ENCODE peak calls at places on chromosomes 1 and 21, in seven cellular contexts. C is hepatocyte, F is AG04450, B is neuronal stem cell, G is HFF-Myc, K is left lung, A is kidney epithelial cell. Q is an unnamed sample.

GRCh38 chr1:54904476-54905048 is 17.6 kb upstream of the DHCR24 start:
- DNase-seq in C (no peak), F (peak; percentile 41), B (no peak), G (no peak), K (no peak), A (peak; percentile 97), Q (no peak)

GRCh38 chr1:58903450-58904298 is 119.8 kb upstream of the JUN start:
- DNase-seq in C (peak; percentile 95), F (peak; percentile 78), B (peak; percentile 56), G (no peak), K (peak; percentile 99), A (no peak), Q (peak; percentile 72)

GRCh38 chr1:178093958-178094751 is at the start of gene RASAL2:
- DNase-seq in C (peak; percentile 87), F (no peak), B (peak; percentile 83), G (no peak), K (peak; percentile 91), A (no peak), Q (peak; percentile 93)

GRCh38 chr1:17119076-17119743 is at the start of gene PADI2:
- DNase-seq in C (peak; percentile 91), F (no peak), B (peak; percentile 57), G (no peak), K (peak; percentile 95), A (no peak), Q (peak; percentile 89)

GRCh38 chr21:39030127-39030884 is 152.9 kb downstream of the PSMG1 start:
- DNase-seq in C (no peak), F (no peak), B (no peak), G (no peak), K (no peak), A (no peak), Q (no peak)

GRCh38 chr1:209659909-209660308 is 7.7 kb upstream of the LAMB3 start:
- DNase-seq in C (no peak), F (no peak), B (no peak), G (no peak), K (no peak), A (no peak), Q (peak; percentile 27)

GRCh38 chr1:72051538-72051937 is 230.8 kb downstream of the NEGR1 start:
- DNase-seq in C (peak; percentile 4), F (no peak), B (no peak), G (no peak), K (no peak), A (no peak), Q (no peak)

GRCh38 chr1:212867192-212867591 is 9.1 kb downstream of the FLVCR1 start:
- DNase-seq in C (no peak), F (no peak), B (no peak), G (no peak), K (no peak), A (no peak), Q (no peak)

GRCh38 chr1:248914982-248915381 is 8.9 kb downstream of the PGBD2 start:
- DNase-seq in C (no peak), F (no peak), B (no peak), G (no peak), K (no peak), A (no peak), Q (no peak)

GRCh38 chr1:42952353-42953001 is 6.2 kb downstream of the SLC2A1 start:
- DNase-seq in C (no peak), F (no peak), B (no peak), G (no peak), K (peak; percentile 15), A (no peak), Q (no peak)

GRCh38 chr1:245953876-245954660 is 553.0 kb downstream of the SMYD3 start:
- DNase-seq in C (no peak), F (no peak), B (no peak), G (no peak), K (no peak), A (no peak), Q (no peak)

GRCh38 chr1:182394055-182394775 is 2.6 kb upstream of the GLUL start:
- DNase-seq in C (no peak), F (no peak), B (no peak), G (no peak), K (no peak), A (no peak), Q (no peak)

GRCh38 chr1:63731117-63732043 is 42.4 kb upstream of the ROR1 start:
- DNase-seq in C (peak; percentile 47), F (peak; percentile 63), B (no peak), G (peak; percentile 98), K (no peak), A (peak; percentile 97), Q (no peak)

GRCh38 chr1:224433041-224433670 is 1.4 kb downstream of the WDR26 start:
- DNase-seq in C (peak; percentile 15), F (no peak), B (peak; percentile 18), G (no peak), K (peak; percentile 78), A (no peak), Q (peak; percentile 39)

GRCh38 chr1:94156226-94156625 is 35.3 kb upstream of the ABCA4 start:
- DNase-seq in C (no peak), F (no peak), B (no peak), G (no peak), K (no peak), A (no peak), Q (no peak)

GRCh38 chr1:36573445-36573844 is 90.7 kb upstream of the CSF3R start:
- DNase-seq in C (no peak), F (no peak), B (no peak), G (no peak), K (no peak), A (no peak), Q (no peak)

GRCh38 chr1:27029517-27029916 is 16.9 kb upstream of the TENT5B start:
- DNase-seq in C (no peak), F (no peak), B (no peak), G (no peak), K (no peak), A (no peak), Q (no peak)

GRCh38 chr1:27033059-27033746 is 20.6 kb upstream of the TENT5B start:
- DNase-seq in C (no peak), F (no peak), B (no peak), G (no peak), K (no peak), A (no peak), Q (no peak)

GRCh38 chr1:27027575-27028250 is 15.1 kb upstream of the TENT5B start:
- DNase-seq in C (peak; percentile 36), F (no peak), B (no peak), G (no peak), K (no peak), A (no peak), Q (no peak)

GRCh38 chr1:27032119-27032461 is 19.4 kb upstream of the TENT5B start:
- DNase-seq in C (no peak), F (no peak), B (no peak), G (no peak), K (no peak), A (no peak), Q (no peak)

DNA sequence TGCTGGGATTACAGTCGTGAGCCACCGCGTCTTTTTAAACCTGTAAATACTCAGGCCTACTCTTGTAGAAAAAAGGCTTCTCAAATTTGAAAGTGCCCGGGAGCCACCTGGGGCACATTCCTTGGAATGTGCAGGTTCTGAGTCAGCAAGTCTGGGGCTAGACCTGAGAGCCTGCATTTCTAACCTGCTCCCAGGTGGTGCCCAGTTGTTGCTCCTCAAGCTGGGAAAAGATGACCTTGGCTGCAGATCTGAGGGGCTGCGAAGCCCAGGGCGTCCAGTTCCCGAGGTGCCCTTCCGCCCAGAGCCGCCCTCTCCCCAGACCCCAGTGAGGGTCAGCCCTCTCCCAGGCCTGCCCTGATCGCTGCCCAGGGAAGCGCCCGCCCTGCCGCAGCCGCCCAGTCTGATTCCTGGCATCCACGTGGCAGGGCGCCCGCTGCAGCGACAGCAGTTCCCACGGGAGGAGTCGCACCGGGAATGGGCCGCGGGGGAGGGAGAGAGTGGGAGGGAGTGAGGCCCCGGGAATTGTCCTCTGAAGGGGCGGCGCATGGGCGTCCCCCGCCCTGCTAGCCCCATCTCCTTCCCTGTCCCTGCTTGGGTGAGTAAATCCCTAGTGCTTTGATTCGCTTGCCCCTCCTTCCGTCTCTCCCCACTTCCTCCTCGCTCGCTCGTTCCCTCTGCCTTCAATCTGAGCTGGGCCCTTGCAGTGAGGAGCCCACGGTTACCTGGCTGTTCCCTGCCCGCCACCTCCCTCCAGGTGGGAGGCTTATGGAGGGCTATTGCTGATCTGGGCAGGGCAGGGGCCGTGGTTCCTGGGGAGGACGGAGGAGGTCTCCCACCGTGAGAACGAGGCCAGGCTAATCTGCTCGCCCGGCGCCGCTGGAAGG is 18.8 kb upstream of the TENT5B start:
- DNase-seq in C (peak; percentile 85), F (peak; percentile 34), B (no peak), G (no peak), K (peak; percentile 93), A (no peak), Q (peak; percentile 77)
- H3K4me3 ChIP-seq in C (no peak overlapping the region), F (peak overlapping the region; percentile 41), B (peak overlapping the region; percentile 66), G (peak overlapping the region; percentile 28), K (peak overlapping the region; percentile 23), A (peak overlapping the region; percentile 29), Q (peak overlapping the region; percentile 38)

GRCh38 chr1:20342294-20343148 is 51.8 kb downstream of the VWA5B1 start:
- DNase-seq in C (no peak), F (no peak), B (no peak), G (no peak), K (no peak), A (no peak), Q (no peak)

GRCh38 chr1:20343937-20344302 is 53.2 kb downstream of the VWA5B1 start:
- DNase-seq in C (no peak), F (no peak), B (no peak), G (no peak), K (no peak), A (no peak), Q (no peak)

GRCh38 chr1:20344738-20345137 is 54.1 kb downstream of the VWA5B1 start:
- DNase-seq in C (no peak), F (no peak), B (no peak), G (no peak), K (no peak), A (no peak), Q (no peak)

GRCh38 chr1:20345419-20345818 is 54.7 kb downstream of the VWA5B1 start:
- DNase-seq in C (no peak), F (no peak), B (no peak), G (no peak), K (no peak), A (no peak), Q (no peak)

GRCh38 chr1:20343149-20343936 is 52.7 kb downstream of the VWA5B1 start:
- DNase-seq in C (peak; percentile 69), F (no peak), B (peak; percentile 76), G (no peak), K (no peak), A (no peak), Q (peak; percentile 89)
- H3K4me3 ChIP-seq in C (no peak overlapping the region), F (no peak overlapping the region), B (peak overlapping the region; percentile 83), G (no peak overlapping the region), K (no peak overlapping the region), A (peak overlapping the region; percentile 29), Q (peak overlapping the region; percentile 42)

GRCh38 chr1:47482783-47483182 is 44.9 kb downstream of the FOXD2 start:
- DNase-seq in C (no peak), F (no peak), B (no peak), G (no peak), K (no peak), A (no peak), Q (no peak)
- H3K4me3 ChIP-seq in C (no peak overlapping the region), F (no peak overlapping the region), B (no peak overlapping the region), G (no peak overlapping the region), K (no peak overlapping the region), A (no peak overlapping the region), Q (no peak overlapping the region)

DNA sequence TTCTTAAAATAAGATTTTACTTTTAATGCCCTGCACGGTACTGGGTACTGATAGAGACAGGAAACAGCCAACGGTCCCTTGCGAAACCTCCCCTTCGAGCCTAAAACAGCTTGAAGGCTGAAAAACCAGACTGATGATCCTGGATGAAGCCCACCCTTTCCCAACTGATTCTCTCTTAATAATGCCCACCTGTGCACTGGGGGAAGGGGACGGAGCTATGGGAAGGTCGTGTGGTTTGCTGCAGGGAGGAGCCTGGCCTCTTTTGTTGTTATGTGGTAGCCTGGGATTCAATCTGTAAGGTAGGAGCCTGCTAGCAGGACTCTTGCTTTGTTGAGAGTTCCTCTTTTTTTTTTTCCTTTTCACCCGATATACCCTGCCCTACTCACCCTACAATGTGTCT is 25.6 kb downstream of the SAMSN1 start:
- DNase-seq in C (no peak), F (no peak), B (no peak), G (no peak), K (no peak), A (no peak), Q (no peak)
- H3K4me3 ChIP-seq in C (no peak overlapping the region), F (no peak overlapping the region), B (no peak overlapping the region), G (no peak overlapping the region), K (no peak overlapping the region), A (no peak overlapping the region), Q (no peak overlapping the region)